ENCODE peak calls at places on chromosomes 5 and 9, in ten cellular contexts. One of them, this sample, is unnamed.

GRCh38 chr9:68947842-68948569 is 65.9 kb downstream of the PRKACG start:
- DNase-seq in suprapubic skin: no peak
- DNase-seq in fibroblast of the aortic adventitia: no peak
- DNase-seq in CD8-positive, alpha-beta T cell: no peak
- DNase-seq in choroid plexus epithelial cell: no peak
- DNase-seq in dorsolateral prefrontal cortex: no peak
- DNase-seq in A549: no peak
- DNase-seq in epithelial cell of esophagus: no peak
- DNase-seq in lower lobe of right lung: no peak
- DNase-seq in cardiac muscle cell: no peak
- DNase-seq in this sample: no peak

GRCh38 chr5:126871441-126871840 is 94.5 kb downstream of the LMNB1 start:
- DNase-seq in suprapubic skin: no peak
- DNase-seq in dorsolateral prefrontal cortex: no peak
- DNase-seq in lower lobe of right lung: no peak
- DNase-seq in epithelial cell of esophagus: peak
- DNase-seq in choroid plexus epithelial cell: no peak
- DNase-seq in cardiac muscle cell: no peak
- DNase-seq in A549: no peak
- DNase-seq in fibroblast of the aortic adventitia: no peak
- DNase-seq in CD8-positive, alpha-beta T cell: no peak
- DNase-seq in this sample: peak

GRCh38 chr9:120477534-120478001 is 102.4 kb downstream of the CDK5RAP2 start:
- DNase-seq in suprapubic skin: peak
- DNase-seq in dorsolateral prefrontal cortex: peak
- DNase-seq in CD8-positive, alpha-beta T cell: no peak
- DNase-seq in A549: peak
- DNase-seq in cardiac muscle cell: peak
- DNase-seq in epithelial cell of esophagus: peak
- DNase-seq in choroid plexus epithelial cell: peak
- DNase-seq in fibroblast of the aortic adventitia: peak
- DNase-seq in lower lobe of right lung: peak
- DNase-seq in this sample: peak

GRCh38 chr5:180988011-180988410 is 635 bp upstream of the BTNL3 start:
- DNase-seq in cardiac muscle cell: no peak
- DNase-seq in suprapubic skin: no peak
- DNase-seq in fibroblast of the aortic adventitia: no peak
- DNase-seq in dorsolateral prefrontal cortex: no peak
- DNase-seq in lower lobe of right lung: no peak
- DNase-seq in A549: no peak
- DNase-seq in CD8-positive, alpha-beta T cell: no peak
- DNase-seq in epithelial cell of esophagus: no peak
- DNase-seq in choroid plexus epithelial cell: no peak
- DNase-seq in this sample: no peak

GRCh38 chr5:92378961-92379611 is 996.0 kb upstream of the ARRDC3 start:
- DNase-seq in dorsolateral prefrontal cortex: no peak
- DNase-seq in fibroblast of the aortic adventitia: no peak
- DNase-seq in cardiac muscle cell: peak
- DNase-seq in CD8-positive, alpha-beta T cell: no peak
- DNase-seq in A549: peak
- DNase-seq in lower lobe of right lung: no peak
- DNase-seq in choroid plexus epithelial cell: peak
- DNase-seq in epithelial cell of esophagus: peak
- DNase-seq in suprapubic skin: no peak
- DNase-seq in this sample: peak

GRCh38 chr9:77707696-77708095 is 59.6 kb upstream of the GNA14 start:
- DNase-seq in fibroblast of the aortic adventitia: peak
- DNase-seq in A549: peak
- DNase-seq in cardiac muscle cell: peak
- DNase-seq in CD8-positive, alpha-beta T cell: no peak
- DNase-seq in epithelial cell of esophagus: peak
- DNase-seq in choroid plexus epithelial cell: peak
- DNase-seq in suprapubic skin: peak
- DNase-seq in lower lobe of right lung: peak
- DNase-seq in dorsolateral prefrontal cortex: no peak
- DNase-seq in this sample: peak

GRCh38 chr5:1374030-1374679 is 29.3 kb upstream of the CLPTM1L start:
- DNase-seq in dorsolateral prefrontal cortex: no peak
- DNase-seq in epithelial cell of esophagus: no peak
- DNase-seq in choroid plexus epithelial cell: no peak
- DNase-seq in A549: no peak
- DNase-seq in cardiac muscle cell: no peak
- DNase-seq in CD8-positive, alpha-beta T cell: peak
- DNase-seq in suprapubic skin: no peak
- DNase-seq in fibroblast of the aortic adventitia: no peak
- DNase-seq in lower lobe of right lung: no peak
- DNase-seq in this sample: no peak

GRCh38 chr9:5509573-5509972 is 758 bp upstream of the PDCD1LG2 start:
- DNase-seq in dorsolateral prefrontal cortex: no peak
- DNase-seq in choroid plexus epithelial cell: peak
- DNase-seq in lower lobe of right lung: no peak
- DNase-seq in A549: peak
- DNase-seq in fibroblast of the aortic adventitia: peak
- DNase-seq in epithelial cell of esophagus: peak
- DNase-seq in cardiac muscle cell: peak
- DNase-seq in suprapubic skin: no peak
- DNase-seq in CD8-positive, alpha-beta T cell: no peak
- DNase-seq in this sample: peak

GRCh38 chr9:116998305-116998704 is 311.2 kb downstream of the TRIM32 start:
- DNase-seq in epithelial cell of esophagus: peak
- DNase-seq in CD8-positive, alpha-beta T cell: no peak
- DNase-seq in suprapubic skin: no peak
- DNase-seq in cardiac muscle cell: peak
- DNase-seq in dorsolateral prefrontal cortex: no peak
- DNase-seq in fibroblast of the aortic adventitia: peak
- DNase-seq in A549: no peak
- DNase-seq in choroid plexus epithelial cell: peak
- DNase-seq in lower lobe of right lung: no peak
- DNase-seq in this sample: peak

GRCh38 chr5:72271696-72272095 is 48.3 kb downstream of the MRPS27 start:
- DNase-seq in epithelial cell of esophagus: no peak
- DNase-seq in cardiac muscle cell: no peak
- DNase-seq in fibroblast of the aortic adventitia: no peak
- DNase-seq in suprapubic skin: no peak
- DNase-seq in lower lobe of right lung: no peak
- DNase-seq in choroid plexus epithelial cell: no peak
- DNase-seq in A549: no peak
- DNase-seq in CD8-positive, alpha-beta T cell: no peak
- DNase-seq in dorsolateral prefrontal cortex: no peak
- DNase-seq in this sample: no peak

GRCh38 chr5:3650315-3650714 is 54.7 kb downstream of the IRX1 start:
- DNase-seq in dorsolateral prefrontal cortex: no peak
- DNase-seq in epithelial cell of esophagus: no peak
- DNase-seq in suprapubic skin: no peak
- DNase-seq in fibroblast of the aortic adventitia: no peak
- DNase-seq in CD8-positive, alpha-beta T cell: no peak
- DNase-seq in cardiac muscle cell: no peak
- DNase-seq in lower lobe of right lung: no peak
- DNase-seq in choroid plexus epithelial cell: no peak
- DNase-seq in A549: no peak
- DNase-seq in this sample: no peak

GRCh38 chr5:13218518-13218917 is 726.0 kb downstream of the DNAH5 start:
- DNase-seq in CD8-positive, alpha-beta T cell: no peak
- DNase-seq in dorsolateral prefrontal cortex: no peak
- DNase-seq in cardiac muscle cell: no peak
- DNase-seq in epithelial cell of esophagus: peak
- DNase-seq in A549: peak
- DNase-seq in lower lobe of right lung: no peak
- DNase-seq in suprapubic skin: no peak
- DNase-seq in choroid plexus epithelial cell: no peak
- DNase-seq in fibroblast of the aortic adventitia: peak
- DNase-seq in this sample: no peak

GRCh38 chr5:172646716-172647285 is 5.7 kb downstream of the NEURL1B start:
- DNase-seq in suprapubic skin: no peak
- DNase-seq in dorsolateral prefrontal cortex: no peak
- DNase-seq in cardiac muscle cell: peak
- DNase-seq in lower lobe of right lung: no peak
- DNase-seq in epithelial cell of esophagus: peak
- DNase-seq in fibroblast of the aortic adventitia: peak
- DNase-seq in A549: peak
- DNase-seq in CD8-positive, alpha-beta T cell: no peak
- DNase-seq in choroid plexus epithelial cell: peak
- DNase-seq in this sample: peak

GRCh38 chr5:172644711-172645110 is 3.6 kb downstream of the NEURL1B start:
- DNase-seq in choroid plexus epithelial cell: no peak
- DNase-seq in dorsolateral prefrontal cortex: no peak
- DNase-seq in fibroblast of the aortic adventitia: no peak
- DNase-seq in epithelial cell of esophagus: no peak
- DNase-seq in CD8-positive, alpha-beta T cell: no peak
- DNase-seq in suprapubic skin: no peak
- DNase-seq in A549: no peak
- DNase-seq in lower lobe of right lung: no peak
- DNase-seq in cardiac muscle cell: no peak
- DNase-seq in this sample: no peak

GRCh38 chr5:172644229-172644628 is 3.2 kb downstream of the NEURL1B start:
- DNase-seq in choroid plexus epithelial cell: no peak
- DNase-seq in lower lobe of right lung: no peak
- DNase-seq in fibroblast of the aortic adventitia: no peak
- DNase-seq in CD8-positive, alpha-beta T cell: no peak
- DNase-seq in cardiac muscle cell: no peak
- DNase-seq in epithelial cell of esophagus: no peak
- DNase-seq in suprapubic skin: no peak
- DNase-seq in A549: no peak
- DNase-seq in dorsolateral prefrontal cortex: no peak
- DNase-seq in this sample: no peak

GRCh38 chr5:172643392-172643871 is 2.4 kb downstream of the NEURL1B start:
- DNase-seq in lower lobe of right lung: no peak
- DNase-seq in suprapubic skin: no peak
- DNase-seq in epithelial cell of esophagus: no peak
- DNase-seq in dorsolateral prefrontal cortex: no peak
- DNase-seq in cardiac muscle cell: no peak
- DNase-seq in CD8-positive, alpha-beta T cell: no peak
- DNase-seq in A549: no peak
- DNase-seq in choroid plexus epithelial cell: no peak
- DNase-seq in fibroblast of the aortic adventitia: no peak
- DNase-seq in this sample: no peak

DNA sequence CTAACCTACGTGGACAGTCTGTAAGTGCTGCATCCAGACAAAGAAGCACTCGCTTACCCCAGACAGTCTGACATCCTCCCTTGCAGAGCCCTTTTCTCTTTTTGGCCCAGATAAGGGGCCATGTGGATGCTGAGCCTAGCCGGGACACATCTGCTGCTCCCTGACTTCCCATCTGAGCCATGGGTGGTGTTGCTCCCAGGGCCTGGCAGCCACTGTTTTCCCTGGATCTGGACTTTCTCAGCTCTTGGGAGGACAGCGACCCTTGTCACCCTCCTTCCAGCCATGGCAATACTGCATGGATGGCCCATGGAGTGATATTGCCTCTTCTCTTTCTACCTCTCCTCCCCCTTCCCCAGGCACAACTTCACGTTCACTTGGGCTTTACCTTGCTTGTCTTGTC is 4.2 kb downstream of the NEURL1B start:
- DNase-seq in CD8-positive, alpha-beta T cell: no peak
- DNase-seq in suprapubic skin: no peak
- DNase-seq in fibroblast of the aortic adventitia: no peak
- DNase-seq in cardiac muscle cell: no peak
- DNase-seq in dorsolateral prefrontal cortex: no peak
- DNase-seq in lower lobe of right lung: no peak
- DNase-seq in epithelial cell of esophagus: no peak
- DNase-seq in A549: no peak
- DNase-seq in choroid plexus epithelial cell: no peak
- DNase-seq in this sample: no peak
- H3K4me3 ChIP-seq in CD8-positive, alpha-beta T cell: no peak
- H3K4me3 ChIP-seq in suprapubic skin: no peak
- H3K4me3 ChIP-seq in fibroblast of the aortic adventitia: no peak
- H3K4me3 ChIP-seq in cardiac muscle cell: no peak
- H3K4me3 ChIP-seq in dorsolateral prefrontal cortex: no peak
- H3K4me3 ChIP-seq in lower lobe of right lung: no peak
- H3K4me3 ChIP-seq in epithelial cell of esophagus: no peak
- H3K4me3 ChIP-seq in A549: no peak
- H3K4me3 ChIP-seq in choroid plexus epithelial cell: no peak
- H3K4me3 ChIP-seq in this sample: no peak

GRCh38 chr9:7258688-7259396 is 501.1 kb downstream of the KDM4C start:
- DNase-seq in choroid plexus epithelial cell: no peak
- DNase-seq in cardiac muscle cell: no peak
- DNase-seq in epithelial cell of esophagus: no peak
- DNase-seq in A549: no peak
- DNase-seq in suprapubic skin: no peak
- DNase-seq in dorsolateral prefrontal cortex: no peak
- DNase-seq in fibroblast of the aortic adventitia: no peak
- DNase-seq in CD8-positive, alpha-beta T cell: no peak
- DNase-seq in lower lobe of right lung: no peak
- DNase-seq in this sample: no peak

GRCh38 chr9:7259544-7260241 is 501.9 kb downstream of the KDM4C start:
- DNase-seq in CD8-positive, alpha-beta T cell: no peak
- DNase-seq in dorsolateral prefrontal cortex: no peak
- DNase-seq in epithelial cell of esophagus: peak
- DNase-seq in choroid plexus epithelial cell: peak
- DNase-seq in lower lobe of right lung: no peak
- DNase-seq in suprapubic skin: no peak
- DNase-seq in A549: peak
- DNase-seq in fibroblast of the aortic adventitia: no peak
- DNase-seq in cardiac muscle cell: peak
- DNase-seq in this sample: peak
- TF ChIP-seq CTCF in CD8-positive, alpha-beta T cell: no peak
- TF ChIP-seq CTCF in dorsolateral prefrontal cortex: peak
- TF ChIP-seq CTCF in epithelial cell of esophagus: no peak
- TF ChIP-seq CTCF in choroid plexus epithelial cell: peak
- TF ChIP-seq CTCF in lower lobe of right lung: no peak
- TF ChIP-seq CTCF in suprapubic skin: no peak
- TF ChIP-seq CTCF in A549: peak
- TF ChIP-seq CTCF in fibroblast of the aortic adventitia: peak
- TF ChIP-seq CTCF in cardiac muscle cell: peak
- TF ChIP-seq CTCF in this sample: peak

GRCh38 chr9:20549053-20549452 is 73.2 kb downstream of the MLLT3 start:
- DNase-seq in A549: no peak
- DNase-seq in lower lobe of right lung: no peak
- DNase-seq in suprapubic skin: no peak
- DNase-seq in CD8-positive, alpha-beta T cell: no peak
- DNase-seq in fibroblast of the aortic adventitia: no peak
- DNase-seq in choroid plexus epithelial cell: no peak
- DNase-seq in dorsolateral prefrontal cortex: no peak
- DNase-seq in cardiac muscle cell: no peak
- DNase-seq in epithelial cell of esophagus: no peak
- DNase-seq in this sample: no peak
- H3K4me3 ChIP-seq in A549: no peak
- H3K4me3 ChIP-seq in lower lobe of right lung: no peak
- H3K4me3 ChIP-seq in suprapubic skin: no peak
- H3K4me3 ChIP-seq in CD8-positive, alpha-beta T cell: no peak
- H3K4me3 ChIP-seq in fibroblast of the aortic adventitia: no peak
- H3K4me3 ChIP-seq in choroid plexus epithelial cell: no peak
- H3K4me3 ChIP-seq in dorsolateral prefrontal cortex: no peak
- H3K4me3 ChIP-seq in cardiac muscle cell: no peak
- H3K4me3 ChIP-seq in epithelial cell of esophagus: no peak
- H3K4me3 ChIP-seq in this sample: no peak

DNA sequence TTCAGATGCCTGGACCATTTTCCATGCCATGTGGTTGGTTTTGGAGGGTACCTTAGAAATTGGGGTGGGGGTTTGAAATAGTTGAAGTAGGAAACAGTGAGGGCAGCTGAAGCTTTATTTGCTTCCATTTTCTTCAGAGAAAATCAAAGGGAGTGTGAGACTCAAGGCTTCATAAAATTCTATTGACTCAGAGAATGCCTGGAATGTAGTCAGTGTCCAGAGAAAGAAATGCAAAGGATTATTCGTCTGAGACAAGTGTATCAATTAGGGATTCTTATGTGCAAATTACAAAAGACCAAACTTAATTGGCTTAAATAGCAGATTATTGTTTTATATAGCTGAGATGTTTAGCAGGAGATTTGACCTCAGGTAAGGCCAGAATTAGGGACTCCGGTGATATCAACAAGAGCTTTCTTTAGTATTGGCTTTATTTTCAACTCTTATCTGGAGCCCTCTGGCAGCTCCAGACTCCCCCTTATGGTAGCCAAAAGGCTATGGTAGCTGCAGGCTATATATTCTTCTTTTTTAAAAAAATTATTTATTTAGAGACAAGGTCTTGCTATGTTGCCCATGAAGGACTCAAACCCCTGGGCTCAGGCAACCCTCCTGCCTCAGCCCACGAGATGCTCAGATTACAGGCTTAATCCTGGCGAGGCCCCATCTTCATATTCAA is 38.9 kb downstream of the PTTG1 start:
- DNase-seq in suprapubic skin: no peak
- DNase-seq in lower lobe of right lung: no peak
- DNase-seq in cardiac muscle cell: peak
- DNase-seq in choroid plexus epithelial cell: peak
- DNase-seq in fibroblast of the aortic adventitia: peak
- DNase-seq in dorsolateral prefrontal cortex: no peak
- DNase-seq in A549: no peak
- DNase-seq in epithelial cell of esophagus: no peak
- DNase-seq in CD8-positive, alpha-beta T cell: no peak
- DNase-seq in this sample: no peak
- TF ChIP-seq CTCF in suprapubic skin: no peak
- TF ChIP-seq CTCF in lower lobe of right lung: no peak
- TF ChIP-seq CTCF in cardiac muscle cell: peak
- TF ChIP-seq CTCF in choroid plexus epithelial cell: peak
- TF ChIP-seq CTCF in fibroblast of the aortic adventitia: peak
- TF ChIP-seq CTCF in dorsolateral prefrontal cortex: no peak
- TF ChIP-seq CTCF in A549: no peak
- TF ChIP-seq CTCF in epithelial cell of esophagus: no peak
- TF ChIP-seq CTCF in CD8-positive, alpha-beta T cell: no peak
- TF ChIP-seq CTCF in this sample: peak